ENCODE peak calls at places on chromosomes 13 and 19, in five cellular contexts. J is COR-L47, N is A172, A is nucleus accumbens, B is T-helper 17 cell. S is an unnamed sample.

GRCh38 chr19:15235796-15236195 is 3.5 kb upstream of the EPHX3 start:
- DNase-seq in J (no peak), N (no peak), A (no peak), B (no peak), S (no peak)

GRCh38 chr13:94343243-94343585 is 136.3 kb downstream of the DCT start:
- DNase-seq in J (no peak), N (no peak), A (no peak), B (no peak), S (no peak)

GRCh38 chr13:33188093-33188882 is 97.3 kb downstream of the STARD13 start:
- DNase-seq in J (no peak), N (no peak), A (no peak), B (no peak), S (no peak)

GRCh38 chr19:55216461-55217198 is 7.3 kb upstream of the PTPRH start:
- DNase-seq in J (peak; percentile 94), N (peak; percentile 100), A (peak; percentile 70), B (peak; percentile 28), S (peak; percentile 64)

GRCh38 chr13:24407844-24408243 is 98.5 kb downstream of the C1QTNF9 start:
- DNase-seq in J (no peak), N (no peak), A (no peak), B (no peak), S (no peak)

GRCh38 chr19:10543420-10544241 is at the start of gene ATG4D:
- DNase-seq in J (peak; percentile 81), N (peak; percentile 53), A (peak; percentile 72), B (peak; percentile 76), S (peak; percentile 85)

GRCh38 chr19:41945135-41945766 is 13.9 kb downstream of the RABAC1 start:
- DNase-seq in J (no peak), N (no peak), A (no peak), B (peak; percentile 77), S (peak; percentile 93)

GRCh38 chr13:114132419-114133121 is at the start of gene RASA3:
- DNase-seq in J (peak; percentile 76), N (peak; percentile 57), A (peak; percentile 26), B (peak; percentile 44), S (peak; percentile 61)

GRCh38 chr19:19956431-19957075 is 55.8 kb downstream of the ZNF93 start:
- DNase-seq in J (no peak), N (no peak), A (no peak), B (no peak), S (no peak)

GRCh38 chr13:46367622-46368327 is 19.3 kb downstream of the RUBCNL start:
- DNase-seq in J (no peak), N (no peak), A (no peak), B (no peak), S (no peak)

GRCh38 chr13:113176292-113176691 is 17.8 kb downstream of the PROZ start:
- DNase-seq in J (no peak), N (no peak), A (no peak), B (peak; percentile 43), S (no peak)

GRCh38 chr19:33000510-33000909 is 28.5 kb downstream of the FAAP24 start:
- DNase-seq in J (no peak), N (no peak), A (no peak), B (no peak), S (peak; percentile 75)

GRCh38 chr19:44552324-44552723 is 22.8 kb upstream of the CEACAM20 start:
- DNase-seq in J (no peak), N (peak; percentile 33), A (no peak), B (no peak), S (peak; percentile 56)

GRCh38 chr13:110314516-110315245 is 7.6 kb downstream of the COL4A2 start:
- DNase-seq in J (no peak), N (no peak), A (no peak), B (no peak), S (no peak)

GRCh38 chr13:43572601-43573360 is 214.0 kb downstream of the ENOX1 start:
- DNase-seq in J (no peak), N (peak; percentile 35), A (no peak), B (no peak), S (no peak)

GRCh38 chr13:23430664-23431063 is 2.8 kb downstream of the SACS start:
- DNase-seq in J (no peak), N (no peak), A (no peak), B (no peak), S (no peak)

GRCh38 chr19:8585894-8586750 is 8.9 kb upstream of the MYO1F start:
- DNase-seq in J (no peak), N (no peak), A (no peak), B (peak; percentile 67), S (peak; percentile 67)

GRCh38 chr19:485122-485521 is 11.2 kb upstream of the MADCAM1 start:
- DNase-seq in J (peak; percentile 68), N (no peak), A (no peak), B (no peak), S (no peak)